ENCODE peak calls at places on chromosomes 11 and 22, in ten cellular contexts. R, A, T, C, S, D, X, W, P and B are unnamed samples. For H3K27me3, the result is how much of the 10 kb centered on the place peaks cover.

GRCh38 chr11:64318694-64319420 is 936 bp downstream of the PRDX5 start:
- DNase-seq in S (no peak), T (no peak), D (no peak), R (no peak), A (no peak), X (no peak), C (no peak), P (no peak), W (no peak), B (no peak)

GRCh38 chr11:75955443-75955842 is 140.4 kb downstream of the UVRAG start:
- DNase-seq in X (no peak), S (no peak), P (no peak), A (no peak), T (no peak), R (no peak), W (no peak), C (no peak), D (no peak), B (no peak)

GRCh38 chr11:111911563-111912401 is at the start of gene CRYAB:
- DNase-seq in R (peak), W (no peak), C (peak), P (peak), T (peak), S (peak), D (peak), A (peak), X (peak), B (peak)

GRCh38 chr11:45052361-45052760 is 94.1 kb upstream of the PRDM11 start:
- DNase-seq in C (no peak), X (no peak), R (no peak), A (no peak), D (no peak), W (no peak), T (no peak), S (no peak), P (no peak), B (no peak)

GRCh38 chr11:60924110-60924905 is at the start of gene TMEM132A:
- DNase-seq in A (peak), S (no peak), X (no peak), W (no peak), C (peak), D (no peak), R (peak), T (peak), P (peak), B (no peak)

GRCh38 chr22:35437038-35437437 is 37.1 kb downstream of the MCM5 start:
- DNase-seq in C (no peak), T (no peak), R (no peak), P (no peak), W (no peak), X (no peak), S (no peak), D (no peak), A (no peak), B (peak)

GRCh38 chr11:64638017-64638664 is 47.1 kb downstream of the SLC22A12 start:
- DNase-seq in D (no peak), C (no peak), T (no peak), R (no peak), S (no peak), W (no peak), P (no peak), A (no peak), X (no peak), B (no peak)

GRCh38 chr11:10414659-10415058 is 40.4 kb upstream of the AMPD3 start:
- DNase-seq in P (no peak), C (no peak), R (no peak), X (no peak), W (no peak), A (peak), D (no peak), S (peak), T (peak), B (peak)

GRCh38 chr11:65871811-65872548 is 620 bp downstream of the EFEMP2 start:
- DNase-seq in A (peak), T (peak), W (no peak), C (peak), P (no peak), X (no peak), D (no peak), S (peak), R (no peak), B (no peak)

GRCh38 chr11:605286-606129 is 10.2 kb downstream of the IRF7 start:
- DNase-seq in C (no peak), P (no peak), T (no peak), D (no peak), A (no peak), S (no peak), X (no peak), W (no peak), R (no peak), B (no peak)

GRCh38 chr11:58561394-58562102 is 14.1 kb downstream of the LPXN start:
- DNase-seq in S (no peak), W (no peak), X (no peak), R (no peak), C (no peak), T (no peak), D (no peak), P (no peak), A (no peak), B (no peak)

GRCh38 chr11:94546886-94547285 is 3.2 kb downstream of the FUT4 start:
- DNase-seq in D (no peak), S (no peak), W (no peak), R (no peak), T (no peak), C (no peak), A (no peak), X (no peak), P (no peak), B (no peak)

GRCh38 chr22:45775569-45776312 is 104.1 kb downstream of the ATXN10 start:
- DNase-seq in P (no peak), A (no peak), S (no peak), W (no peak), C (no peak), T (no peak), D (no peak), X (no peak), R (no peak), B (no peak)

GRCh38 chr11:95005642-95006041 is 19.4 kb upstream of the KDM4E start:
- DNase-seq in C (no peak), T (no peak), R (no peak), P (no peak), D (no peak), W (no peak), S (no peak), A (no peak), X (no peak), B (no peak)

GRCh38 chr11:74524501-74524900 is 31.0 kb upstream of the LIPT2 start:
- DNase-seq in W (no peak), R (no peak), D (no peak), X (no peak), T (no peak), C (no peak), S (no peak), A (no peak), P (no peak), B (no peak)

GRCh38 chr22:24181088-24181995 is at the start of gene SUSD2:
- DNase-seq in P (peak), X (no peak), D (no peak), T (no peak), W (no peak), R (no peak), C (no peak), A (no peak), S (no peak), B (no peak)

GRCh38 chr11:57482782-57483569 is 22.6 kb downstream of the RTN4RL2 start:
- DNase-seq in C (peak), S (no peak), R (no peak), W (peak), X (no peak), T (no peak), D (no peak), P (peak), A (no peak), B (peak)

GRCh38 chr11:95516786-95517185 is 272.8 kb downstream of the FAM76B start:
- DNase-seq in P (no peak), A (no peak), R (no peak), T (peak), D (no peak), X (peak), C (no peak), W (no peak), S (no peak), B (no peak)

GRCh38 chr11:41431784-41432183 is 27.7 kb downstream of the LRRC4C start:
- DNase-seq in P (no peak), W (no peak), S (no peak), X (no peak), C (no peak), T (no peak), A (no peak), D (no peak), R (no peak), B (no peak)

GRCh38 chr11:91804057-91804456 is 420.6 kb upstream of the FAT3 start:
- DNase-seq in A (no peak), R (no peak), X (no peak), D (no peak), P (no peak), C (peak), T (no peak), S (no peak), W (no peak), B (no peak)

GRCh38 chr11:43504316-43504950 is 145.7 kb downstream of the TTC17 start:
- DNase-seq in R (no peak), T (no peak), X (no peak), A (no peak), P (no peak), D (no peak), C (peak), W (no peak), S (no peak), B (no peak)

GRCh38 chr11:86644291-86644690 is 28.1 kb downstream of the ME3 start:
- DNase-seq in X (no peak), C (peak), P (no peak), R (no peak), W (no peak), A (no peak), D (no peak), T (peak), S (no peak), B (no peak)

GRCh38 chr11:104343578-104343977 is 179.6 kb upstream of the PDGFD start:
- DNase-seq in A (no peak), R (no peak), D (no peak), X (no peak), C (no peak), W (no peak), S (no peak), P (no peak), T (peak), B (no peak)

GRCh38 chr11:16987205-16987568 is 27.0 kb downstream of the PLEKHA7 start:
- DNase-seq in T (no peak), W (no peak), D (no peak), X (no peak), R (no peak), S (no peak), A (peak), C (no peak), P (peak), B (no peak)

GRCh38 chr11:19753451-19754041 is 40.9 kb downstream of the NAV2 start:
- DNase-seq in R (no peak), X (no peak), D (no peak), S (no peak), W (no peak), A (no peak), T (no peak), C (peak), P (peak), B (no peak)

GRCh38 chr11:56848105-56848809 is 99.8 kb upstream of the OR9G4 start:
- DNase-seq in C (no peak), T (no peak), X (no peak), S (no peak), D (no peak), P (no peak), R (no peak), A (no peak), W (no peak), B (no peak)

GRCh38 chr11:120135838-120136237 is 2.1 kb downstream of the TRIM29 start:
- DNase-seq in X (no peak), W (no peak), S (peak), C (no peak), R (peak), A (no peak), T (no peak), P (peak), D (peak), B (no peak)

GRCh38 chr11:46480909-46481308 is 89.3 kb upstream of the CHRM4 start:
- DNase-seq in X (no peak), S (no peak), W (no peak), P (no peak), D (no peak), A (no peak), C (no peak), T (no peak), R (no peak), B (no peak)

GRCh38 chr11:58796333-58797049 is 48.0 kb downstream of the GLYATL2 start:
- DNase-seq in T (no peak), W (no peak), A (no peak), S (no peak), C (no peak), P (peak), D (no peak), R (no peak), X (no peak), B (no peak)

DNA sequence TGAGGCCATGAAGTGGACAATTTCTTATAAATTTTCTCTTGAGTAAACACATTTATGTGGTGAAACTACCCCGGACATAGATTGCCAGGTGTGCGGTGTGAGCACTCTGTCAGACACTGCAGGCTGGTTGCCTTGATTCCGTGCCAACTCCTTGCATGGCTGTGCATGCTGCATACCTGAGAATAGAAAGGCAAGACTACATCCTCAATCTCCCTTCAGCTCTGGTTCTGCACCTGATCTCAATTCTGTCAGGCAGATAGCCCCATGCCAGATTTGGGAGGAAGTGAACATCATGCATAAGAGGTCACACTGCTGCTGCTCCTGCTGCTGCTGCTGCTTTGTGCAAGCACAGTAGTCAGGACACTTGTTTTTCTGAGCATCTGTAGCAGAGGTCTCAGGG is 42.5 kb upstream of the DEUP1 start:
- DNase-seq in S (no peak), P (no peak), D (no peak), W (no peak), T (no peak), R (no peak), A (no peak), X (no peak), C (no peak), B (no peak)
- H3K27ac ChIP-seq in S (no peak), P (no peak), D (no peak), W (no peak), T (no peak), R (no peak), A (no peak), X (no peak), C (no peak), B (no peak)

GRCh38 chr22:49093192-49093880 is 734.3 kb downstream of the BRD1 start:
- DNase-seq in D (no peak), S (no peak), C (no peak), R (no peak), T (no peak), A (no peak), W (no peak), P (no peak), X (no peak), B (peak)
- H3K27me3 ChIP-seq in D (under half), S (under half), C (under half), R (under half), T (under half), A (under half), W (under half), P (under half), X (under half), B (under half)

DNA sequence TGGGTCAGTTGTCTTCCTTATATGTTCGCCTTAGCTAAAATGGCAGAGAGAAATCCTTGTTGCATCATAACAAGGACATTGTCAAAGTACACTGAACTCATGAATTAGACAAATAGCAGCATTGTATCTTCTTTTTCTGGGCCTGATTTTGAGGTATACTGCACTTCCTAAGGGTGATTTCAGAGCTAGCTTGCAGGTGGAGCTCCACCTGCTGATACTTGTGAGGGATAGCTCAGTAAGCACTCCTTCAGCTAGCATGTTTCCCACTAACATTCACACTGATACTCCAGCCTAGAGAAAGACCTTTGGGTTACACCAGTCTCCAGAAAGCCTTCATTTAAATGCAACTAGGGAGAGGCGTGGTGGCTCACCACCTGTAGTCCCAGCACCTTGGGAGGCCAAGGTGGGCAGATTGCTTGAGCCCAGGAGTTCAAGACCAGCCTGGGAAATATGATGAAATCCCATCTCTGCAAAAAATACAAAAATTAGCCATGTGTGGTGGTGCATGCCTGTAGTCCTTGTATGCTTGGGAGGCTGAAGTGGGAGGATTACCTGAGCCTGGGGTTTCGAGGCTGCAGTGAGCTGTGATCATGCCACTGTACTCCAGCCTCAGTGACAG is 29.8 kb downstream of the JAM3 start:
- DNase-seq in S (no peak), T (no peak), A (no peak), C (no peak), X (no peak), R (no peak), W (no peak), P (no peak), D (no peak), B (no peak)
- TF ChIP-seq CTCF in S (no peak), T (no peak), A (no peak), C (peak), X (peak), R (peak), W (no peak), P (no peak), D (no peak), B (no peak)

GRCh38 chr11:78380615-78381029 is 37.0 kb downstream of the GAB2 start:
- DNase-seq in R (no peak), D (no peak), C (peak), T (peak), P (no peak), X (peak), W (no peak), A (no peak), S (no peak), B (no peak)
- H3K27ac ChIP-seq in R (no peak), D (no peak), C (peak), T (no peak), P (no peak), X (no peak), W (no peak), A (no peak), S (no peak), B (no peak)

DNA sequence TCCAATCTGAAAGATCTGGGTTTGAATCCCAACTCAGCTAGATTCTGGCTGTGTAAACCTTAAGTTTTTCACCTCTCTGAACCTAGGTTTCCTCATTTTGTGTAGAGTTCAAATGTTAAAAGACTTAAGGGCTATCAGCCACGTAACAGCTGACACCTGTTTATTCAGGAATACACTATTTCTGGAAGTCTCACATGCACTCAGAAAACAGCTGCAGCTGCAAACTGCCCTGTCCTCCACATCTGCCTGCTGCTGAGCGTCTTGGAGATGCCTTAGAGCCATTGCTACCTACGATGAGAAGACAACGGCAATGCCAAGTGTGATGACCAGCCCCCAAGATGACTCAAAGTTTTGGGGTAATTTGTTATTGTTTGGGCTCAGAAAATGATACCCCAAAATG is 6.7 kb upstream of the TRIM44 start:
- DNase-seq in D (no peak), X (no peak), T (no peak), A (no peak), R (no peak), W (no peak), P (no peak), C (no peak), S (no peak), B (no peak)
- H3K27me3 ChIP-seq in D (under half), X (under half), T (under half), A (under half), R (under half), W (under half), P (under half), C (under half), S (under half), B (under half)

GRCh38 chr22:49955581-49956417 is 4.8 kb upstream of the PIM3 start:
- DNase-seq in P (no peak), R (peak), D (no peak), S (no peak), T (no peak), X (no peak), W (no peak), A (peak), C (no peak), B (peak)
- TF ChIP-seq CTCF in P (no peak), R (no peak), D (no peak), S (no peak), T (no peak), X (no peak), W (no peak), A (no peak), C (no peak), B (no peak)

GRCh38 chr11:36090351-36091245 is 146.7 kb downstream of the LDLRAD3 start:
- DNase-seq in A (no peak), D (no peak), S (no peak), R (no peak), W (no peak), T (no peak), C (no peak), X (no peak), P (no peak), B (no peak)
- H3K27ac ChIP-seq in A (no peak), D (no peak), S (no peak), R (no peak), W (no peak), T (no peak), C (no peak), X (peak), P (no peak), B (no peak)

DNA sequence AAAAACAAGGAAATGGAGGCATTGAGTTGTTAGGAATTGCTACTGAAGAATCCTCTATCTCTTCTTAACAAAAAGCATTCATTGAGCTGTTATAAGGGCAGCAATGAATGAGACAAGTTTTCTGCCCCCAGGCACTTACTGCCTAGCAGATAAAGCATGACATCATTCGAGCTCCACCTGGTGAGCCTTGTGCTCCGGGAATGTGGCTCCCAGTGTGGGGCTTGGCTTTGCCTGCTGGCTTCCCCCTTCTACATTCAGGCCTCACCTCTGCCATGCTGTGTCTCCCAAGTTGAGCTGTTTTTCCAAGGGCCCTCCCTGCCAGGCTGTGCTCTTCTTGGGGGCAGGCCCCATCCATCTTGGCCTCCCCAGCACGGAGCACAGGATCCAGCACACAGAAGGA is 56.9 kb upstream of the EIF3D start:
- DNase-seq in A (no peak), X (no peak), S (no peak), D (no peak), C (no peak), T (no peak), P (no peak), R (no peak), W (no peak), B (no peak)
- H3K27me3 ChIP-seq in A (under half), X (under half), S (half or more), D (under half), C (under half), T (under half), P (under half), R (under half), W (under half), B (half or more)

GRCh38 chr22:27029584-27030130 is 372.3 kb downstream of the MIAT start:
- DNase-seq in A (no peak), S (no peak), C (no peak), D (no peak), W (no peak), R (no peak), T (no peak), X (no peak), P (no peak), B (no peak)
- TF ChIP-seq CTCF in A (no peak), S (no peak), C (no peak), D (no peak), W (no peak), R (no peak), T (no peak), X (no peak), P (no peak), B (no peak)